ENCODE peak calls at places on chromosomes 1 and 21, in ten cellular contexts. L is GOT3; Z is left ventricle myocardium inferior; K is Right ventricle myocardium superior; W is caudate nucleus; M is vagina; Y is NCI-H226; R is stimulated activated CD4-positive, alpha-beta T cell treated with anti-CD3 and anti-CD28 coated beads, Interleukin-12 subunit alpha, Interleukin-12 subunit beta, amount 100 ng/mL, for 24 hours; J is H7; C is C1 segment of cervical spinal cord. T is an unnamed sample.
A peak's percentile ranks its signal among the peaks of the same experiment; 100 is the strongest.

GRCh38 chr1:24743404-24744211 is 1.6 kb upstream of the CLIC4 start:
- DNase-seq in L (no peak), W (peak; percentile 39), Y (peak; percentile 62), C (no peak), M (no peak), K (no peak), Z (no peak), J (no peak), R (no peak), T (no peak)

GRCh38 chr1:206900149-206900548 is 2.9 kb downstream of the IL24 start:
- DNase-seq in C (no peak), J (no peak), W (no peak), L (no peak), R (no peak), Y (no peak), K (no peak), M (no peak), Z (no peak), T (no peak)

GRCh38 chr1:2493218-2493617 is 17.1 kb downstream of the PLCH2 start:
- DNase-seq in K (no peak), Z (no peak), J (peak; percentile 71), Y (no peak), L (no peak), W (no peak), C (no peak), R (no peak), M (no peak), T (no peak)

GRCh38 chr1:234281826-234282489 is 91.3 kb upstream of the COA6 start:
- DNase-seq in M (no peak), J (no peak), Y (no peak), K (no peak), Z (no peak), W (peak; percentile 26), R (no peak), L (no peak), C (peak; percentile 62), T (no peak)

GRCh38 chr1:172108494-172108893 is 267.2 kb downstream of the DNM3 start:
- DNase-seq in W (no peak), C (no peak), Y (peak; percentile 21), M (no peak), R (no peak), Z (no peak), L (no peak), K (no peak), J (no peak), T (no peak)

GRCh38 chr21:21045538-21045937 is 47.3 kb downstream of the NCAM2 start:
- DNase-seq in Z (no peak), R (no peak), W (no peak), C (no peak), K (no peak), Y (no peak), M (no peak), J (no peak), L (no peak), T (no peak)

GRCh38 chr1:66439028-66439427 is 94.9 kb upstream of the SGIP1 start:
- DNase-seq in Z (no peak), L (no peak), K (no peak), R (no peak), W (no peak), J (no peak), M (no peak), Y (no peak), C (no peak), T (no peak)

GRCh38 chr1:27341525-27342252 is at the start of gene SYTL1:
- DNase-seq in M (no peak), J (peak; percentile 94), L (no peak), K (peak; percentile 61), Z (no peak), R (no peak), W (no peak), Y (peak; percentile 78), C (no peak), T (no peak)

GRCh38 chr1:84782881-84783280 is 92.6 kb upstream of the SSX2IP start:
- DNase-seq in Y (no peak), M (no peak), R (no peak), W (no peak), J (no peak), Z (no peak), K (no peak), C (no peak), L (no peak), T (no peak)

GRCh38 chr1:84164156-84164555 is 20.1 kb downstream of the PRKACB start:
- DNase-seq in L (no peak), W (peak; percentile 15), C (no peak), R (no peak), K (no peak), M (no peak), J (no peak), Z (no peak), Y (no peak), T (no peak)

GRCh38 chr1:184881941-184882648 is 92.2 kb downstream of the NIBAN1 start:
- DNase-seq in Y (peak; percentile 21), K (no peak), C (no peak), L (no peak), W (no peak), M (no peak), Z (no peak), R (no peak), J (peak; percentile 35), T (no peak)

GRCh38 chr1:184387871-184388670 is 1.2 kb downstream of the C1orf21 start:
- DNase-seq in Y (peak; percentile 76), C (peak; percentile 32), W (no peak), L (no peak), R (no peak), J (no peak), Z (peak; percentile 49), M (no peak), K (peak; percentile 73), T (peak; percentile 60)

GRCh38 chr1:9825101-9826074 is 1.6 kb upstream of the CLSTN1 start:
- DNase-seq in J (peak; percentile 80), M (peak; percentile 95), W (no peak), C (no peak), Y (peak; percentile 87), K (peak; percentile 56), R (no peak), L (no peak), Z (peak; percentile 31), T (no peak)

GRCh38 chr1:89760496-89760895 is 60.3 kb upstream of the LRRC8D start:
- DNase-seq in L (no peak), W (no peak), J (no peak), K (no peak), Z (no peak), R (no peak), Y (no peak), M (no peak), C (no peak), T (no peak)

GRCh38 chr1:109547412-109548320 is 749 bp upstream of the GNAI3 start:
- DNase-seq in W (no peak), Y (no peak), Z (no peak), C (no peak), M (no peak), R (peak; percentile 5), J (peak; percentile 30), L (no peak), K (no peak), T (peak; percentile 49)

GRCh38 chr1:57192256-57192655 is 226.4 kb upstream of the C8B start:
- DNase-seq in K (no peak), Z (no peak), L (no peak), J (no peak), C (no peak), R (no peak), Y (no peak), M (no peak), W (no peak), T (no peak)

GRCh38 chr1:108051625-108052382 is 86.8 kb upstream of the VAV3 start:
- DNase-seq in C (no peak), K (no peak), L (no peak), J (no peak), R (no peak), Z (no peak), W (no peak), M (no peak), Y (no peak), T (no peak)

GRCh38 chr1:23083714-23084480 is 64.6 kb downstream of the KDM1A start:
- DNase-seq in J (no peak), K (peak; percentile 61), Y (no peak), R (no peak), M (no peak), L (no peak), Z (peak; percentile 35), C (no peak), W (no peak), T (peak; percentile 31)